ENCODE peak calls at places on chromosomes 12 and 14, in four cellular contexts. I is H1, M is K562, F is GM12878. G is an unnamed sample.

GRCh38 chr12:60185060-60185459 is 589.2 kb downstream of the SLC16A7 start:
- DNase-seq in I (no peak), M (no peak), F (no peak), G (no peak)

GRCh38 chr14:95463173-95463901 is 53.1 kb downstream of the SYNE3 start:
- DNase-seq in I (no peak), M (no peak), F (no peak), G (no peak)

GRCh38 chr12:1162083-1162760 is 171.2 kb downstream of the ERC1 start:
- DNase-seq in I (no peak), M (no peak), F (no peak), G (no peak)

GRCh38 chr14:102908766-102909455 is 13.6 kb upstream of the AMN start:
- DNase-seq in I (no peak), M (no peak), F (no peak), G (no peak)

GRCh38 chr14:89841855-89842254 is 112.7 kb downstream of the EFCAB11 start:
- DNase-seq in I (no peak), M (no peak), F (no peak), G (no peak)

GRCh38 chr14:53472306-53472705 is 319.2 kb upstream of the DDHD1 start:
- DNase-seq in I (no peak), M (no peak), F (no peak), G (no peak)

GRCh38 chr14:95150910-95151309 is 6.4 kb downstream of the DICER1 start:
- DNase-seq in I (no peak), M (no peak), F (no peak), G (no peak)

GRCh38 chr14:74326369-74327152 is 21.7 kb upstream of the VRTN start:
- DNase-seq in I (peak), M (no peak), F (no peak), G (no peak)

DNA sequence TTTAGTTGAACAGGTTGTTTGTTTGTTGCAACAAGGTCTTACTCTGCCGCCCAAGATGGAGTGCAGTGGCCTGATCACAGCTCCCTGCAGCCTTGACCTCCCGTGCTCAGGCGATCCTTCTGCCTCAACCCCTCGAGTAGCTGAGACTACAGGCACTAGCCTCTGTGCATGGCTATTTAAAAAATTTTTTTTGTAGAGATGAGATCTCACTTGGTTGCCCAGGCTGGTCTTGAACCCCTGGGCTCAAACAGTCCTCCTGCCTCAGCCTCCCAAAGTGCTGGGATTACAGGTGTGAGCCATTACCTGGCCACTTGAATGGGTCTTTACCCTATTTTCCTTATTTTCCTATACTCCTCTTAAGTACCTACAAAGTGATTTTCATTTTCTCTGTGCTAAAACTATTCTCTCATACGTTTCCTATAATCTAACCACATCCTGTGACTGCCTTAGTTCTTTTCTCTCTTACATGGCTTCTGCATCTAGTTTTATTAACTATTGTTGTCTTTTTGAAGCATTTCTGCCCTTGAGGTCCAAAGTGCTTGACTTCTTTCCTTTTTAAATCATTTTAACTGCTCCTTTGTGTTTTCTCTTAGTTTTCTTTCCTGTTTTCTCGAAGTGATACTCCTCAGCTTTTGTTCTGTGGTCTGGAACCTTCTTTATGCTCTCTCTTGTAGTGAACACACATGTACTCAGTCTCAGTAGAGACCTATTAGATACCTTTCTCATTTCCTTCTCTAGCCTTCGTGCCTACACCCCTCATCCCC is 14.1 kb downstream of the GPX2 start:
- DNase-seq in I (no peak), M (no peak), F (peak), G (no peak)
- TF ChIP-seq CEBPB in I (no peak), M (no peak), F (no peak), G (no peak)

DNA sequence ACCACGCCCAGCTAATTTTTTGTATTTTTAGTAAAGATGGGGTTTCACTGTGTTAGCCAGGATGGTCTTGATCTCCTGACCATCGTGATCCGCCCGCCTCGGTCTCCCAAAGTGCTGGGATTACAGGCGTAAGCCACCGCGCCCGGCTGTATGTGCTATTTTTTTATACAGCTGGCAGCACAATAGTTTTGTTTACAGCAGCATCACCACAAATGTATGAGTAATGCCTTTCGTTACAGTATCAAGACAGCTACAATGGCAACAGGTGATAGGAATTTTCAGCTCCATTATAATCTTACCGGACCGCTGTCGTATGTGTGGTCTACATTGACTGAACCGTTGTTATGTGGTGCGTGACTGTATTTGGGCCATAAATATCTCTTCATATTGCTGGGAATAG is 11.6 kb upstream of the MDM2 start:
- DNase-seq in I (no peak), M (no peak), F (no peak), G (no peak)
- TF ChIP-seq EGR1 in I (no peak), M (no peak), F (no peak), G (no peak)

DNA sequence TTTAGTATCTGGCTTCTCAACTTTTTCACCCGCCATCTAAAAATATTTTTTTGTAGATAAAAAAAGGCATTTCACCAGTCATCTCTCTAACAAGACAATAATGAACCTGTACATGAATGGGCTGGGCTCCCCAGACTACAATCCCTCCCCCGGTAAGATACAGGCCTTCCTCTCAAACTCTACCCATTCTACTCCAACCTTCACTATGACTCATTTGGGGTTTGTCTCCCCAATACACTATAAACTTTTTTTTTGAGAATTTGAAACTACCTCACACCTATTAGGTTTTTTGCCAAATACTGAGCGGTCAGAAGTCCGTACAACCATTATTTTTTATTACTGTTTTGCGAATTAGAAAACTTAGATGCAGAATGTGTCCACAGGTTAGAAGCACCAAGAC is 784 bp downstream of the RPL6 start:
- DNase-seq in I (no peak), M (no peak), F (no peak), G (no peak)
- TF ChIP-seq CEBPB in I (no peak), M (no peak), F (no peak), G (no peak)

GRCh38 chr12:121926874-121927706 is 8.7 kb downstream of the CFAP251 start:
- DNase-seq in I (no peak), M (no peak), F (peak), G (no peak)
- TF ChIP-seq EGR1 in I (no peak), M (no peak), F (no peak), G (no peak)

GRCh38 chr14:64682843-64683242 is 21.4 kb upstream of the PLEKHG3 start:
- DNase-seq in I (no peak), M (no peak), F (no peak), G (no peak)

GRCh38 chr14:64683264-64683663 is 21.0 kb upstream of the PLEKHG3 start:
- DNase-seq in I (no peak), M (no peak), F (no peak), G (no peak)

GRCh38 chr14:64680675-64681060 is 23.6 kb upstream of the PLEKHG3 start:
- DNase-seq in I (no peak), M (no peak), F (no peak), G (no peak)

GRCh38 chr14:64682173-64682710 is 22.0 kb upstream of the PLEKHG3 start:
- DNase-seq in I (no peak), M (no peak), F (no peak), G (no peak)

GRCh38 chr14:64680013-64680674 is 24.1 kb upstream of the PLEKHG3 start:
- DNase-seq in I (no peak), M (no peak), F (no peak), G (no peak)
- TF ChIP-seq CEBPB in I (no peak), M (no peak), F (no peak), G (no peak)

GRCh38 chr12:121641343-121641630 is 15.0 kb downstream of the ORAI1 start:
- DNase-seq in I (no peak), M (no peak), F (no peak), G (no peak)
- TF ChIP-seq EGR1 in I (no peak), M (no peak), F (no peak), G (no peak)

GRCh38 chr12:117294206-117294605 is 67.2 kb downstream of the NOS1 start:
- DNase-seq in I (no peak), M (peak), F (no peak), G (no peak)
- TF ChIP-seq CEBPB in I (no peak), M (no peak), F (no peak), G (no peak)

DNA sequence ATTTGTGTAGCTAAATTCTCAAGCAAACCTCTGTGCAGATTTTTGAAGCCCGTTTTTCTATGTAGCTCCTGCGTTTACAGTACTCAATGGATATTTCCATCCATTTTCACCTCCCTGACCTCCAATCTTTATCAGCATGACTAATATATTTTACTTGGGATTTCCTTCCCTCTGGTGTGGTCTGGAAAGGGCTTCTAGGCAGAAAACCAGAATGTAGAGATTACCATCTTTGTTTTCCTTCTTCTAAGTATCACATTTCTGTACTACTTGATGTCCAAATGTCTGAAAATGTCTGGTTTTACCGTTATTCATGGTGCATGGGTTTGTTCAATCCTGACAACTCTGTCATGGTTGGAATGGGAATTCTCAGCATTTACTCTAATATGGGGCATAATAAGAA is 907.6 kb upstream of the FLRT2 start:
- DNase-seq in I (no peak), M (no peak), F (no peak), G (no peak)
- TF ChIP-seq EGR1 in I (no peak), M (no peak), F (no peak), G (no peak)

G was measured in HCT116.